ENCODE peak calls at places on chromosomes 6 and 20, in seven cellular contexts. L is fibroblast of the aortic adventitia; T is H9; A is progenitor cell of endocrine pancreas; R is mammary epithelial cell; W is WTC11; N is CD8-positive, alpha-beta T cell. F is an unnamed sample.

GRCh38 chr20:61728326-61728725 is 337.4 kb downstream of the TAF4 start:
- DNase-seq in W (no peak), N (no peak), R (no peak), T (no peak), A (no peak), L (no peak), F (no peak)

GRCh38 chr20:64155258-64156135 is 8.8 kb upstream of the MYT1 start:
- DNase-seq in R (no peak), N (no peak), T (no peak), L (no peak), A (no peak), W (no peak), F (no peak)

GRCh38 chr6:111540971-111541719 is 58.1 kb upstream of the REV3L start:
- DNase-seq in N (no peak), T (no peak), W (no peak), R (no peak), A (no peak), L (no peak), F (no peak)

GRCh38 chr6:48378874-48379407 is 267.9 kb upstream of the PTCHD4 start:
- DNase-seq in R (no peak), T (no peak), A (no peak), N (no peak), W (no peak), L (no peak), F (no peak)

GRCh38 chr6:39934060-39934757 is at the start of gene MOCS1:
- DNase-seq in W (peak; percentile 87), T (peak; percentile 90), A (peak; percentile 58), R (peak; percentile 48), L (peak; percentile 60), N (peak; percentile 28), F (peak; percentile 78)

GRCh38 chr20:41501376-41501775 is 116.8 kb downstream of the CHD6 start:
- DNase-seq in L (peak; percentile 19), N (no peak), W (no peak), A (no peak), T (no peak), R (no peak), F (no peak)

GRCh38 chr20:44979090-44979621 is 12.8 kb downstream of the STK4 start:
- DNase-seq in A (no peak), N (peak; percentile 80), W (no peak), T (no peak), L (no peak), R (no peak), F (no peak)

GRCh38 chr6:130482645-130483390 is 117.0 kb downstream of the TMEM200A start:
- DNase-seq in W (no peak), L (peak; percentile 94), R (peak; percentile 55), N (no peak), A (no peak), T (no peak), F (no peak)

GRCh38 chr20:32238483-32239425 is 31.1 kb downstream of the POFUT1 start:
- DNase-seq in R (no peak), A (no peak), W (no peak), L (no peak), N (no peak), T (no peak), F (no peak)

GRCh38 chr6:137882225-137882961 is 15.3 kb downstream of the TNFAIP3 start:
- DNase-seq in N (peak; percentile 41), L (no peak), A (no peak), T (no peak), W (no peak), R (peak; percentile 44), F (no peak)

GRCh38 chr6:3568396-3569082 is 111.7 kb upstream of the SLC22A23 start:
- DNase-seq in A (no peak), W (no peak), L (no peak), R (peak; percentile 10), N (no peak), T (no peak), F (no peak)

GRCh38 chr20:21373436-21373835 is 23.9 kb downstream of the NKX2-4 start:
- DNase-seq in W (no peak), L (no peak), R (no peak), T (no peak), N (no peak), A (no peak), F (no peak)

GRCh38 chr6:87908978-87909802 is 138.5 kb upstream of the SPACA1 start:
- DNase-seq in A (no peak), W (no peak), L (peak; percentile 49), T (no peak), R (no peak), N (no peak), F (no peak)

GRCh38 chr6:83707829-83708545 is 914 bp downstream of the SNAP91 start:
- DNase-seq in T (peak; percentile 56), R (no peak), A (peak; percentile 13), N (no peak), L (no peak), W (peak; percentile 49), F (no peak)

GRCh38 chr6:149451361-149452061 is 33.3 kb downstream of the ZC3H12D start:
- DNase-seq in N (peak; percentile 36), R (no peak), A (peak; percentile 34), L (no peak), W (peak; percentile 44), T (no peak), F (no peak)

GRCh38 chr6:56345539-56346090 is 98.2 kb upstream of the COL21A1 start:
- DNase-seq in W (no peak), L (no peak), A (no peak), N (no peak), T (no peak), R (no peak), F (no peak)

GRCh38 chr20:3710027-3710426 is 2.4 kb downstream of the SIGLEC1 start:
- DNase-seq in W (no peak), T (peak; percentile 31), R (no peak), N (no peak), A (no peak), L (no peak), F (no peak)

GRCh38 chr6:24340998-24341934 is 16.6 kb downstream of the DCDC2 start:
- DNase-seq in W (no peak), N (no peak), A (no peak), T (no peak), R (no peak), L (peak; percentile 2), F (no peak)

GRCh38 chr6:64280569-64280968 is 645.0 kb downstream of the PHF3 start:
- DNase-seq in W (peak; percentile 15), R (no peak), N (no peak), L (peak; percentile 32), T (no peak), A (peak; percentile 14), F (peak; percentile 8)

GRCh38 chr6:127458817-127459216 is 372 bp downstream of the KIAA0408 start:
- DNase-seq in W (no peak), L (peak; percentile 73), A (no peak), T (no peak), R (peak; percentile 13), N (no peak), F (no peak)

GRCh38 chr6:55888917-55889316 is 13.5 kb upstream of the BMP5 start:
- DNase-seq in R (no peak), A (no peak), L (no peak), W (no peak), T (no peak), N (no peak), F (no peak)

GRCh38 chr6:166512567-166512966 is 73.9 kb downstream of the RAMACL start:
- DNase-seq in N (peak; percentile 72), L (no peak), T (no peak), W (no peak), R (no peak), A (no peak), F (no peak)
- TF ChIP-seq CTCF in N (no peak), L (no peak), T (peak; percentile 24), W (no peak), R (no peak), A (no peak), F (no peak)

GRCh38 chr20:54043044-54043967 is 27.1 kb downstream of the BCAS1 start:
- DNase-seq in L (no peak), T (no peak), W (no peak), N (no peak), R (peak; percentile 59), A (no peak), F (no peak)

GRCh38 chr20:54042021-54042420 is 28.4 kb downstream of the BCAS1 start:
- DNase-seq in L (no peak), W (no peak), A (no peak), N (no peak), T (no peak), R (no peak), F (no peak)

GRCh38 chr20:54037525-54037924 is 32.9 kb downstream of the BCAS1 start:
- DNase-seq in T (no peak), W (no peak), R (no peak), N (no peak), A (no peak), L (no peak), F (no peak)

GRCh38 chr20:54041336-54041735 is 29.1 kb downstream of the BCAS1 start:
- DNase-seq in N (no peak), W (no peak), L (no peak), A (no peak), T (no peak), R (no peak), F (no peak)

GRCh38 chr20:54040528-54040927 is 29.9 kb downstream of the BCAS1 start:
- DNase-seq in A (no peak), L (peak; percentile 47), T (no peak), N (no peak), W (no peak), R (no peak), F (no peak)
- TF ChIP-seq CTCF in A (no peak), L (no peak), T (no peak), N (no peak), W (no peak), R (no peak), F (no peak)

GRCh38 chr20:8661229-8662023 is 407.5 kb upstream of the PLCB4 start:
- DNase-seq in A (no peak), N (no peak), L (no peak), R (no peak), T (no peak), W (no peak), F (no peak)

GRCh38 chr20:8662433-8662954 is 406.4 kb upstream of the PLCB4 start:
- DNase-seq in L (no peak), R (no peak), W (no peak), A (no peak), T (no peak), N (no peak), F (no peak)

GRCh38 chr20:8667306-8667705 is 401.6 kb upstream of the PLCB4 start:
- DNase-seq in N (no peak), T (no peak), W (no peak), A (no peak), R (no peak), L (peak; percentile 71), F (no peak)

GRCh38 chr20:8663424-8663823 is 405.5 kb upstream of the PLCB4 start:
- DNase-seq in N (no peak), L (no peak), T (no peak), R (no peak), W (no peak), A (no peak), F (no peak)

DNA sequence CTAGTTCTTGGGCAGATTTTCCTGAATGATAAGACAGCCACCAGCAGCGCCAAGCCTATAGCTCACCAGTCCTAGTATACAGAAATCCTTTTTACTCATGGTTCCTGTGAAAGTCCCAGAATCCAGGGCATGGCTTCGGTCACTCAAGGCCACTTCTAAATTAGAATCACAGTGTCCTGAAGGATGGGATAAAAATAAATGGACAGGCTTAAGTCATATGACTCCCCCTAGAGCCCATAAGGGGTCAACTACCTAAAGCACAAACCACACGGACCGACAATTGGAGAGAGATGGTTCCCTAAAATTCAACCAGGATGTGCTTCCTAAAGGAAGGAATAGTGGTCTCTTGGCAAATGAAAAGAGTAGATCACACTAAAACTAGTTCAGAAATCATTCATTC is 404.1 kb upstream of the PLCB4 start:
- DNase-seq in N (no peak), R (no peak), T (no peak), W (no peak), A (no peak), L (no peak), F (no peak)
- TF ChIP-seq CTCF in N (no peak), R (no peak), T (peak; percentile 57), W (no peak), A (no peak), L (no peak), F (no peak)

GRCh38 chr6:6221829-6222535 is 98.5 kb downstream of the F13A1 start:
- DNase-seq in L (no peak), T (peak; percentile 58), A (no peak), W (peak; percentile 68), R (no peak), N (no peak), F (no peak)
- TF ChIP-seq CTCF in L (no peak), T (peak; percentile 80), A (peak; percentile 50), W (peak; percentile 51), R (peak; percentile 32), N (no peak), F (no peak)